ENCODE peak calls at places on chromosomes 4 and X, in nine cellular contexts. G is mammary epithelial cell, I is IMR-90, B is aorta, N is left ventricle myocardium inferior, D is fibroblast of lung, M is adipocyte, Q is pancreas, R is Panc1. S is an unnamed sample. For H3K27me3, the result is how much of the 10 kb centered on the place peaks cover.

GRCh38 chr4:33107813-33108212 is 2387.6 kb downstream of the PCDH7 start:
- DNase-seq in R (no peak), Q (no peak), I (no peak), M (peak), B (no peak), N (no peak), D (no peak), G (no peak), S (no peak)

GRCh38 chrX:16589211-16589610 is 60.7 kb upstream of the S100G start:
- DNase-seq in M (peak), B (no peak), I (peak), N (no peak), R (no peak), G (peak), D (peak), Q (no peak), S (no peak)

GRCh38 chr4:147628415-147628814 is 11.2 kb downstream of the TMEM184C start:
- DNase-seq in G (no peak), I (no peak), B (no peak), D (no peak), R (no peak), M (no peak), Q (no peak), N (no peak), S (no peak)

GRCh38 chrX:38806054-38806389 is 4.8 kb downstream of the MID1IP1 start:
- DNase-seq in R (peak), M (peak), G (no peak), D (no peak), Q (no peak), B (no peak), N (no peak), I (no peak), S (no peak)

GRCh38 chr4:136992032-136992431 is 540.3 kb downstream of the PCDH18 start:
- DNase-seq in I (no peak), M (no peak), R (no peak), G (no peak), B (no peak), N (no peak), Q (no peak), D (no peak), S (no peak)

GRCh38 chrX:39836802-39837420 is 260.8 kb downstream of the BCOR start:
- DNase-seq in Q (no peak), M (no peak), R (no peak), G (no peak), B (no peak), D (no peak), N (no peak), I (no peak), S (no peak)

GRCh38 chr4:87807402-87807801 is 8.0 kb downstream of the IBSP start:
- DNase-seq in R (no peak), Q (no peak), N (no peak), D (peak), B (no peak), M (peak), I (no peak), G (no peak), S (no peak)

GRCh38 chr4:88382621-88383020 is 4.0 kb downstream of the HERC6 start:
- DNase-seq in M (no peak), I (no peak), G (peak), B (no peak), D (no peak), Q (no peak), N (no peak), R (no peak), S (no peak)

GRCh38 chr4:82528074-82528473 is 33.7 kb downstream of the TMEM150C start:
- DNase-seq in N (no peak), G (no peak), R (no peak), I (no peak), B (no peak), D (no peak), Q (no peak), M (no peak), S (no peak)

DNA sequence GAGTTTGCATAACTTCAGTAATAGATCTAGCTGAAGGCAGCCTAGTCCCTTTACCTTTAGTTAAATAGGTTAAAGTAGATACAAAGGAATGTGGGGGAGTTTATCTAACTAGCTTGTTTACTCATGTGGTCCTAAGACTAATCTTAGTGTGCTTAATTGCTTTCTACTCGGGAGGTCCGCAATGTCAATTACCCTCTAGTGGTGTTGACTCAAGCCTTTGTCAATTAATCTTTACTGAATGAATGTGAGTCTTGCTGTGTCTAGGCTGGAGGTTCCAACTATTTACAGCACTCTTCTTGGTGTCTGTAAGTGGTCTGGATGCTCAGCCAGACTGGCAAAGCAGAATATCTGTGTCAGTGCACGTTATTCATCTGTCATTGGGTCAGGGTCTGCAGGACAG is 17.9 kb upstream of the YTHDC1 start:
- DNase-seq in M (no peak), R (no peak), B (no peak), I (no peak), D (no peak), G (no peak), Q (no peak), N (no peak), S (no peak)
- H3K27me3 ChIP-seq in M (under half), R (under half), B (under half), I (under half), D (under half), G (under half), Q (under half), N (under half), S (under half)

DNA sequence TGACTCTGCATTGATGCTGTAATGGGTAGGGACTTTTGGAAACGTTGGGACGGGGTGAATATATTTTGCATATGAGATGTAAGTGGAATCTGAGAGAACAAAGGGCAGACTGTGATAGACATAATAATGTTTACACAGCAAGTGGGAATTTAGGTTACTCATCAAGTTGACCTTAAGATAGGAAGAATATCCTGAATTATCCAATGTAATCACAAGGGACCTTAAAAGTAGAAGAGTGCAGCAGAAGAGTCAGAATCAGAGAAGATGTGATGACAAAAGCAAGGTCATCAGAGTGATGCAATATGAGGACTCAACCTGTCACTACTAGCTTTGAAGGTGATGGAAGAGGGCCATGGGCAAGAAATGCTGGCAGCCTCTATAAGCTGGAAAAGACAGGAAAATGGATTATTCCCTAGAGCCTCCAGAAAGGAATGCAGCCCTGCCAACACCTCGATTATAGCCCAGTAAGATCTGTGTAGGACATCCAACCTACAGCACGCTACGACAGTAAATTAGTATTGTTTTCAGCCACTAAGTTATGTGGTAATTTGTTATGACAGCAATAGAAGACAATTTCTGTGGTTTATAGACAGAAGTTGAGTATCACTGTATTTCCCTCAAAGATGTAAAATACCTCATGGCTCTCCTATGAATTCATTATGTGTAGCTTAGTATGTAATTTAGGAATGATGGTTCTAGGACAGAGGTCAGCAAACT is 26.4 kb downstream of the MORC4 start:
- DNase-seq in I (peak), N (no peak), B (no peak), G (no peak), D (no peak), M (no peak), Q (no peak), R (no peak), S (no peak)
- H3K27me3 ChIP-seq in I (under half), N (under half), B (under half), G (under half), D (under half), M (under half), Q (under half), R (under half), S (under half)

DNA sequence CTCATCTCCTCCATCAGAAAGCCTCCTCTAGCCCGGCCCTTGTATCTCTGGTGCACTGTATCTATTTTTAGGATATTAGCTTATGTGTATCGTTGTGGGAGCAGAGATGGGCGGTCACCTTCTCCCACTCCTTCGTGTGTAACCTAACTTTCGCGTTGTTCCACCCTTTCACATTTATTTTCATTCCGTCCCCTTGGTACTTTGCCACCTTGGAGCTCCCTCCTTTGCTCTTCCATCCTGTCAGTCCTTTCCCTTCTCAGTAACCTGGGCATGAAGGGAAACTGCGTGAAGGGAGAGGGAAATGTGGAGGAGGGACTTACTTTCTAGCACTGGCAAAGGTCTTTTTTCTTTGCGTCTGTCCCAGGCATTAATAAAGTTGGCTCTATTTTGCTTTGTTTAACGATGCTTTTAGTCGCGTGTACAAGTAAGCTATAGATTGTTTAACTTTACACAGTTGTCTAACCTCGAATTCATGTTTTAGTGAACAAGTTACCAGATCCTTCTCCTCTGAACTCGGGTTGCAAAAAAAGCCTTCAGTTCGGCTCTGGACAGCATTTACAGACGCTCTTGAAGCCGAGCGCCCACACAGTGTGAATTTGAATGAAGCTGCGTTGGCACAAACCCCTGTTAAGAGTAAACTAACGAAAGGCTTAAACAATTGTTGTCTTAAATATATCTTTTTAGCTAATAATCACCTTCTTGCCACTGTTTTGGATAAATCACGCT is 3.9 kb downstream of the PCDH10 start:
- DNase-seq in D (peak), B (no peak), I (no peak), G (no peak), Q (no peak), M (peak), N (no peak), R (no peak), S (peak)
- H3K27me3 ChIP-seq in D (under half), B (under half), I (under half), G (half or more), Q (under half), M (under half), N (half or more), R (under half), S (half or more)

DNA sequence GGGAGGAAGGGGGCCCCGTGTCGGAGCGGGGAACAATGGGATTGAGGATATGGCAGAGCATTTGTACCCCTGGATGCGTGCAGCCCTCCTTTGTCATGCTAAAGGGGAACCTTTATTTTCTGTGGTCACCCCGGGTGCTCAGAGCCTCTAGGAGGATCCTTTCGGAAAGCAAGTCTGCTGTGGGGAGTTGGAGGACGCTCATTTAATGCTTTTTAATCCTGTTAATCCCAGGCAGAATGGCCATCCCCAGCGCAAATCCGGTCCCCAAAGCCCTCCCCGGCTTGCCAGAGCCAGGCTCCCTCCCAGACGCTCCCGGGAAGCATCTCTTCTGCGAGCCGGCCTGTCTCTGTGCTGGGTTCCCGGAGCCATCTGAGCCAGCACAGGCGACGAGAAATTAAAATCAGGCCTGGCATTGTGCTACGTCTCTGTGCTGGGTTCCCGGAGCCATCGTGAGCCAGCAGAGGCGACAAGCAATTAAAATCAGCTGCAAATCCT is 113.2 kb upstream of the PPP2R3B start:
- DNase-seq in I (no peak), B (no peak), D (no peak), M (no peak), G (no peak), Q (no peak), N (no peak), R (no peak), S (peak)
- H3K27me3 ChIP-seq in I (under half), B (under half), D (under half), M (under half), G (under half), Q (under half), N (half or more), R (under half), S (under half)

GRCh38 chr4:3497554-3498389 is 34.5 kb downstream of the LRPAP1 start:
- DNase-seq in R (no peak), I (no peak), M (no peak), Q (peak), N (no peak), B (no peak), D (no peak), G (no peak), S (peak)
- H3K27me3 ChIP-seq in R (under half), I (under half), M (under half), Q (under half), N (under half), B (under half), D (under half), G (under half), S (under half)

GRCh38 chrX:24877854-24878650 is 137.7 kb downstream of the ARX start:
- DNase-seq in D (no peak), G (no peak), N (no peak), Q (no peak), M (no peak), B (no peak), I (peak), R (no peak), S (no peak)
- H3K27me3 ChIP-seq in D (under half), G (under half), N (under half), Q (under half), M (under half), B (under half), I (under half), R (under half), S (under half)

DNA sequence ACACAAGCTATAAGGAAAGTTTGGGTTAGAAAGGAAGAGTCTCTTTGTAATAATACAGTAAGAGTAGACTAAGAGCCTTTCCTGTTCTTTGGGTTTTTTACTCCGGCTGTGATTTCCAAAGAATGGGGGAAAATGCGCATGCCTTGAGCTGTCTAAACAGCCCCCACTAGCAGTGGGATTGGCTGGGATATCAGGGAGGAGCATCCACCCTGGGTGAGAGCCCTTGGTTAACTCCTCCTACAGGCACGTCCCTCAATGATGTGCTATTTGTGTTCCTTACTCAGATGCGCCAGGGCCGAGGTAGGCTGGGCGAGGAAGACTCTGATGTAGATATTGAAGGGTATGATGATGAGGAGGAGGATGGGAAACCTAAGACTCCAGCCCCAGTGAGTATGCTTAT is 74.0 kb upstream of the OGT start:
- DNase-seq in B (no peak), D (no peak), M (no peak), I (no peak), R (no peak), N (no peak), G (no peak), Q (no peak), S (peak)
- H3K27me3 ChIP-seq in B (under half), D (under half), M (under half), I (under half), R (under half), N (under half), G (under half), Q (under half), S (under half)

GRCh38 chr4:75142377-75142776 is 209.5 kb downstream of the PARM1 start:
- DNase-seq in M (peak), I (peak), B (no peak), G (peak), Q (no peak), R (no peak), D (no peak), N (no peak), S (no peak)
- H3K27me3 ChIP-seq in M (under half), I (under half), B (under half), G (under half), Q (under half), R (under half), D (under half), N (under half), S (under half)